ENCODE peak calls at places on chromosomes 12 and 14, in six cellular contexts. Y, S, T, H, P and O are unnamed samples.

GRCh38 chr12:12845794-12846243 is 32.7 kb downstream of the DDX47 start:
- DNase-seq in Y (no peak), S (no peak), P (no peak), H (no peak), T (no peak), O (no peak)

GRCh38 chr14:36905272-36906046 is 243.8 kb downstream of the PAX9 start:
- DNase-seq in H (no peak), T (no peak), Y (no peak), P (no peak), S (no peak), O (no peak)

GRCh38 chr12:98418357-98419075 is 96.9 kb upstream of the TMPO start:
- DNase-seq in T (peak), S (no peak), P (peak), Y (peak), H (peak), O (peak)

GRCh38 chr12:64544371-64544770 is 65.9 kb upstream of the RASSF3 start:
- DNase-seq in Y (no peak), H (no peak), T (no peak), P (no peak), S (no peak), O (no peak)

GRCh38 chr12:64943686-64944085 is 119.2 kb downstream of the TBC1D30 start:
- DNase-seq in H (no peak), S (no peak), P (no peak), T (no peak), Y (no peak), O (no peak)

GRCh38 chr14:99564256-99564902 is 39.6 kb downstream of the CCDC85C start:
- DNase-seq in H (no peak), T (no peak), Y (no peak), S (no peak), P (no peak), O (no peak)

GRCh38 chr12:58425481-58426392 is 484.4 kb downstream of the ATP23 start:
- DNase-seq in H (no peak), S (no peak), P (no peak), T (peak), Y (no peak), O (peak)

GRCh38 chr12:116257213-116257612 is 20.3 kb downstream of the MED13L start:
- DNase-seq in S (no peak), Y (no peak), H (no peak), T (no peak), P (no peak), O (no peak)

GRCh38 chr14:50040401-50040775 is 76.0 kb downstream of the VCPKMT start:
- DNase-seq in S (no peak), H (no peak), T (no peak), P (no peak), Y (no peak), O (no peak)

GRCh38 chr12:115174928-115175327 is 491.0 kb upstream of the TBX3 start:
- DNase-seq in T (no peak), S (no peak), P (no peak), H (no peak), Y (no peak), O (no peak)

GRCh38 chr14:50417853-50418252 is 21.2 kb upstream of the CDKL1 start:
- DNase-seq in S (no peak), T (no peak), Y (no peak), P (no peak), H (no peak), O (no peak)

GRCh38 chr12:103848917-103849491 is 8.0 kb upstream of the NT5DC3 start:
- DNase-seq in H (no peak), T (no peak), Y (no peak), P (no peak), S (no peak), O (no peak)

GRCh38 chr12:1885082-1885596 is 33.3 kb downstream of the CACNA2D4 start:
- DNase-seq in S (no peak), T (no peak), Y (peak), H (no peak), P (no peak), O (no peak)

GRCh38 chr14:100840286-100840685 is 14.4 kb downstream of the MEG3 start:
- DNase-seq in S (no peak), H (no peak), Y (peak), P (peak), T (no peak), O (peak)

GRCh38 chr12:77973579-77973978 is 142.9 kb downstream of the NAV3 start:
- DNase-seq in S (no peak), T (no peak), P (no peak), Y (no peak), H (no peak), O (no peak)